ENCODE peak calls at places on chromosomes 5 and 9, in four cellular contexts. P, I, W and E are unnamed samples.

GRCh38 chr5:91486638-91487037 is 103.5 kb upstream of the ARRDC3 start:
- DNase-seq in P (no peak), I (no peak), W (no peak), E (no peak)

GRCh38 chr9:121285835-121286687 is 18.1 kb downstream of the GSN start:
- DNase-seq in P (peak), I (no peak), W (peak), E (no peak)

GRCh38 chr5:174173766-174174165 is 128.3 kb downstream of the NSG2 start:
- DNase-seq in P (no peak), I (no peak), W (peak), E (no peak)

GRCh38 chr9:15572200-15572599 is 19.4 kb downstream of the CCDC171 start:
- DNase-seq in P (no peak), I (no peak), W (no peak), E (no peak)

GRCh38 chr9:136314056-136314416 is 10.1 kb upstream of the CCDC187 start:
- DNase-seq in P (no peak), I (no peak), W (no peak), E (no peak)

GRCh38 chr5:55713871-55714270 is 1.7 kb upstream of the SLC38A9 start:
- DNase-seq in P (no peak), I (no peak), W (no peak), E (no peak)

GRCh38 chr5:43432486-43433365 is 20.5 kb upstream of the CCL28 start:
- DNase-seq in P (peak), I (no peak), W (no peak), E (no peak)

GRCh38 chr5:147101654-147102053 is 133.2 kb upstream of the STK32A start:
- DNase-seq in P (no peak), I (no peak), W (no peak), E (no peak)

GRCh38 chr5:74916831-74917710 is 50.9 kb upstream of the FAM169A start:
- DNase-seq in P (no peak), I (no peak), W (no peak), E (no peak)

GRCh38 chr5:107873877-107874276 is 203.1 kb upstream of the EFNA5 start:
- DNase-seq in P (no peak), I (no peak), W (no peak), E (no peak)

GRCh38 chr5:5209101-5209500 is 69.0 kb downstream of the ADAMTS16 start:
- DNase-seq in P (no peak), I (no peak), W (no peak), E (no peak)

GRCh38 chr5:175690586-175690985 is 32.7 kb downstream of the HRH2 start:
- DNase-seq in P (no peak), I (no peak), W (no peak), E (no peak)

GRCh38 chr9:126107736-126108135 is 218.9 kb upstream of the MVB12B start:
- DNase-seq in P (no peak), I (no peak), W (no peak), E (no peak)

GRCh38 chr5:72459089-72459661 is 48.0 kb downstream of the ZNF366 start:
- DNase-seq in P (no peak), I (no peak), W (no peak), E (no peak)

GRCh38 chr5:170076707-170077106 is 29.0 kb upstream of the FOXI1 start:
- DNase-seq in P (no peak), I (no peak), W (no peak), E (no peak)

GRCh38 chr9:121059998-121060636 is 10.0 kb upstream of the C5 start:
- DNase-seq in P (no peak), I (no peak), W (no peak), E (no peak)

GRCh38 chr5:74549351-74549750 is 91.2 kb downstream of the ENC1 start:
- DNase-seq in P (no peak), I (no peak), W (no peak), E (no peak)

GRCh38 chr9:15426019-15426418 is 3.3 kb downstream of the SNAPC3 start:
- DNase-seq in P (no peak), I (no peak), W (no peak), E (no peak)

GRCh38 chr9:97502222-97502983 is 937 bp downstream of the TMOD1 start:
- DNase-seq in P (no peak), I (no peak), W (peak), E (no peak)

GRCh38 chr9:88736136-88736637 is 201.2 kb downstream of the NXNL2 start:
- DNase-seq in P (no peak), I (no peak), W (no peak), E (no peak)

GRCh38 chr5:76974768-76975167 is 21.9 kb downstream of the CRHBP start:
- DNase-seq in P (no peak), I (no peak), W (no peak), E (no peak)

GRCh38 chr9:138080979-138081378 is 203.4 kb downstream of the CACNA1B start:
- DNase-seq in P (peak), I (peak), W (no peak), E (no peak)

GRCh38 chr9:16417101-16417500 is 453.4 kb downstream of the BNC2 start:
- DNase-seq in P (no peak), I (no peak), W (no peak), E (no peak)

GRCh38 chr5:84086517-84086916 is 298.2 kb downstream of the EDIL3 start:
- DNase-seq in P (no peak), I (no peak), W (no peak), E (no peak)

GRCh38 chr5:170151105-170151831 is 45.6 kb downstream of the FOXI1 start:
- DNase-seq in P (no peak), I (peak), W (peak), E (no peak)

GRCh38 chr9:114225534-114226288 is 70.4 kb downstream of the COL27A1 start:
- DNase-seq in P (no peak), I (no peak), W (no peak), E (no peak)

GRCh38 chr9:121975801-121976277 is 117.3 kb downstream of the TTLL11 start:
- DNase-seq in P (no peak), I (no peak), W (no peak), E (no peak)

GRCh38 chr9:81609782-81610738 is 79.3 kb downstream of the TLE1 start:
- DNase-seq in P (no peak), I (no peak), W (no peak), E (no peak)

GRCh38 chr5:134491841-134492442 is 33.5 kb upstream of the JADE2 start:
- DNase-seq in P (no peak), I (no peak), W (no peak), E (no peak)

GRCh38 chr9:99103054-99103453 is 1.9 kb upstream of the TGFBR1 start:
- DNase-seq in P (no peak), I (no peak), W (no peak), E (no peak)

GRCh38 chr5:38069360-38069759 is 189.0 kb upstream of the EGFLAM start:
- DNase-seq in P (no peak), I (no peak), W (no peak), E (no peak)

GRCh38 chr5:159330131-159330530 is at the start of gene IL12B:
- DNase-seq in P (no peak), I (no peak), W (no peak), E (no peak)

GRCh38 chr5:159332800-159333563 is 2.7 kb upstream of the IL12B start:
- DNase-seq in P (no peak), I (no peak), W (no peak), E (no peak)

GRCh38 chr5:159336586-159337290 is 6.5 kb upstream of the IL12B start:
- DNase-seq in P (no peak), I (no peak), W (no peak), E (no peak)

DNA sequence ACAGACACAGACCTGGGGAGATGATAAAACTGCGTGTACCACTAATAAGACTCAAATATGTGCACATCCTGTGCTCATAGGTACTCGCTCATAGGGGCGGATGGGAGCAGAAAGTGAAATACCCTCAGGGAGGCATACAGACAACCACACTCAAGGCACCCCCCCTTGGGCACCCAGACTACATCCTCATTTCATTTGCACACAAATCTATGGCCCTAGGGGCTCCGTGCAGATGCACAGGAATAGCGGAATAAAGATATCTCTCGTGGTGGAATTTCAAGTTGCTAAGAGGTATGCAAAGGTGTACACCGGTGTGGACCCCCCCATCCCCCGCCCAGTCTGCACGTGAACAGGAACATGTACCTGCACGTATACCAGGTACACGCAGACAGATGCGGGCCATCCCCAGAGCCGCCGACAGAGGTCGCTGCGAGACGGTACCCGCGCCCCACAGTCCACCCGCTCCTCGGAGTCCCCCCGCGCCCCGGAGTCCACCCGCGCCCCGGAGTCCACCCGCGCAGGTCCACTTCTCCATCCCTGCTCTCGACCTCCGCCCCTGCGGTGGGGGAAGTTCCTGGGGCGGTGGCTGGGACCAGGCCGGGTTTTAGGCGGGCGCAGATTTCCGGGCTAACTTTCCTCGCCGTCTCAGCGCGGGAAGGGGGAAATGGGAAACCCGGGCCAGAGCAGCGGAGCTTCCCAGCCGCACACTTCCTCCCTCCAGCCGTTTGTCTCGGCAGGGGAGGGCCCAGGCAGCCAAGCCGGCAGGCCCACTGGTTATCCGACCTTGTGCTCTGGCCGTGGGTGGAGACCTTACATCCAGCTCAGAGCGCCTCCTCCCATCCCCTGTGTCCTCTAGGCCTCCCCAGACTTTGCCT is 1.0 kb upstream of the IL12B start:
- DNase-seq in P (peak), I (peak), W (peak), E (no peak)
- H3K27ac ChIP-seq in P (no peak), I (no peak), W (no peak), E (no peak)

GRCh38 chr9:8738953-8739352 is 939.4 kb upstream of the DMAC1 start:
- DNase-seq in P (no peak), I (no peak), W (no peak), E (no peak)
- H3K27ac ChIP-seq in P (no peak), I (no peak), W (no peak), E (no peak)

GRCh38 chr9:34502471-34503335 is 20.1 kb downstream of the ENHO start:
- DNase-seq in P (no peak), I (no peak), W (no peak), E (no peak)
- H3K27ac ChIP-seq in P (no peak), I (no peak), W (no peak), E (no peak)

GRCh38 chr5:113495402-113495801 is 7.1 kb upstream of the MCC start:
- DNase-seq in P (no peak), I (no peak), W (no peak), E (no peak)
- H3K27ac ChIP-seq in P (no peak), I (no peak), W (no peak), E (no peak)

GRCh38 chr9:76617510-76618194 is 146.6 kb upstream of the PCA3 start:
- DNase-seq in P (no peak), I (no peak), W (no peak), E (no peak)
- H3K27ac ChIP-seq in P (no peak), I (no peak), W (no peak), E (no peak)

GRCh38 chr5:1467341-1468246 is 22.4 kb upstream of the SLC6A3 start:
- DNase-seq in P (peak), I (no peak), W (no peak), E (no peak)

GRCh38 chr5:1464511-1464910 is 19.3 kb upstream of the SLC6A3 start:
- DNase-seq in P (no peak), I (no peak), W (no peak), E (no peak)

GRCh38 chr5:1466631-1467265 is 21.5 kb upstream of the SLC6A3 start:
- DNase-seq in P (peak), I (no peak), W (no peak), E (no peak)

GRCh38 chr5:1465117-1465516 is 19.9 kb upstream of the SLC6A3 start:
- DNase-seq in P (no peak), I (no peak), W (no peak), E (no peak)

DNA sequence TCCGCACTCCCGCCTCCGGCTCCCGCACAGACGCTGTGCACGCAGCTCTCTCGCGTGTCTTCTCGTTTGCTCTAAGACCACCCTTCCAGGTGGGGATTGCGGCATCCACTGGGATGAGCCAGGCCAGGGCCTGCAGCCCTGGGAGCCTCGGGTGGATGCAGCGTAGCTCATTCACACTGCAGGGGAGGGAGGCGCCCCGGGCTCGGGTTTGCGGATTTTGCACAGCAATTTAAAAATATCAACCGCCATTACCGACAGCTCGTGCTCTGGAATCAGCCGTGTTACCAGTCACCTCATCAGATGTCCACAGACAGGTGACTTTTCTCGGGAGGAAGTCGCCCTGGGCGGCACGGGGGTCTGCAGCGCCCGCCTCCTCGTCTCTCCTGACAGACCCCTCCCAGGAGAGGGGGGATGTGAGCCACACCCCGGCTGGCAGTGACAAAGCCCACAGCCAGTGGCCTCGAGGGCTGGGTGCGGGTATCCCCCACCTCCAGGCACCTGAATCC is 20.8 kb upstream of the SLC6A3 start:
- DNase-seq in P (peak), I (no peak), W (no peak), E (no peak)
- H3K27ac ChIP-seq in P (no peak), I (no peak), W (no peak), E (no peak)

DNA sequence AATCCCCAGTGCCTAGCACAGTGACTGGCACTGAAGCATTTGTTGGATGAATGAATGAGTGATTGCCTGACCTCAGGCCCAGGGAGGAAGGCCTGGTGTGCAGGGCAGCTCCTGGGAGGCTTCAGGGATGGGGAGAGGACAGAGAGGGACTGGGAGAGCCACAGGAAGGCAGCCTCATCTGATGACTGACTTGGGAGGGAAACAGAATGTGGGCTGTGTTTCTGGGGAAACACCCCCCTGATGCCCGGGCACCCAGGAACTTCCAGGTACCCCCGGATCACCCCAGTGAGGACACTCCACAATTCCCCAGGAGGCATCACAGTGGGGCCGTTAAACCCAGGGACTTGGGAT is 133.6 kb downstream of the C9orf50 start:
- DNase-seq in P (no peak), I (no peak), W (no peak), E (no peak)
- H3K27ac ChIP-seq in P (peak), I (no peak), W (no peak), E (no peak)